ENCODE peak calls at places on chromosomes 1 and 21, in four cellular contexts. One of them, this sample, is unnamed.

GRCh38 chr1:15192916-15193550 is 39.5 kb downstream of the TMEM51 start:
- DNase-seq in endothelial cell: no peak
- DNase-seq in CD4-positive, alpha-beta T cell: no peak
- DNase-seq in germinal center: no peak
- DNase-seq in this sample: no peak

GRCh38 chr1:150560011-150560438 is 10.8 kb downstream of the ADAMTSL4 start:
- DNase-seq in endothelial cell: peak; percentile 81
- DNase-seq in CD4-positive, alpha-beta T cell: peak; percentile 56
- DNase-seq in germinal center: peak; percentile 79
- DNase-seq in this sample: peak; percentile 85

GRCh38 chr1:2925923-2926322 is 95.3 kb upstream of the ACTRT2 start:
- DNase-seq in endothelial cell: no peak
- DNase-seq in CD4-positive, alpha-beta T cell: no peak
- DNase-seq in germinal center: no peak
- DNase-seq in this sample: no peak

GRCh38 chr21:45108808-45109800 is 34.7 kb downstream of the ADARB1 start:
- DNase-seq in endothelial cell: no peak
- DNase-seq in CD4-positive, alpha-beta T cell: no peak
- DNase-seq in germinal center: no peak
- DNase-seq in this sample: no peak

GRCh38 chr21:43188712-43189151 is 19.9 kb downstream of the CRYAA start:
- DNase-seq in endothelial cell: no peak
- DNase-seq in CD4-positive, alpha-beta T cell: no peak
- DNase-seq in germinal center: peak; percentile 36
- DNase-seq in this sample: no peak

GRCh38 chr21:41943468-41944250 is 10.2 kb downstream of the C2CD2 start:
- DNase-seq in endothelial cell: no peak
- DNase-seq in CD4-positive, alpha-beta T cell: no peak
- DNase-seq in germinal center: no peak
- DNase-seq in this sample: no peak

GRCh38 chr1:6208723-6209660 is 3.1 kb downstream of the RNF207 start:
- DNase-seq in endothelial cell: peak; percentile 54
- DNase-seq in CD4-positive, alpha-beta T cell: no peak
- DNase-seq in germinal center: peak; percentile 41
- DNase-seq in this sample: peak; percentile 20

GRCh38 chr1:8858112-8858668 is 20.3 kb downstream of the ENO1 start:
- DNase-seq in endothelial cell: peak; percentile 47
- DNase-seq in CD4-positive, alpha-beta T cell: no peak
- DNase-seq in germinal center: no peak
- DNase-seq in this sample: no peak

GRCh38 chr1:14608308-14608707 is 9.8 kb downstream of the KAZN start:
- DNase-seq in endothelial cell: no peak
- DNase-seq in CD4-positive, alpha-beta T cell: no peak
- DNase-seq in germinal center: no peak
- DNase-seq in this sample: no peak

GRCh38 chr21:37742115-37742514 is 174.1 kb downstream of the KCNJ6 start:
- DNase-seq in endothelial cell: no peak
- DNase-seq in CD4-positive, alpha-beta T cell: no peak
- DNase-seq in germinal center: no peak
- DNase-seq in this sample: no peak

GRCh38 chr1:96313216-96313615 is 408.4 kb upstream of the PTBP2 start:
- DNase-seq in endothelial cell: no peak
- DNase-seq in CD4-positive, alpha-beta T cell: no peak
- DNase-seq in germinal center: no peak
- DNase-seq in this sample: no peak

GRCh38 chr1:25031966-25032667 is 102.0 kb upstream of the RUNX3 start:
- DNase-seq in endothelial cell: no peak
- DNase-seq in CD4-positive, alpha-beta T cell: peak; percentile 44
- DNase-seq in germinal center: peak; percentile 79
- DNase-seq in this sample: peak; percentile 69

GRCh38 chr1:63350320-63350719 is 17.1 kb upstream of the ALG6 start:
- DNase-seq in endothelial cell: no peak
- DNase-seq in CD4-positive, alpha-beta T cell: no peak
- DNase-seq in germinal center: no peak
- DNase-seq in this sample: no peak

GRCh38 chr1:55958498-55958897 is 620.9 kb downstream of the PLPP3 start:
- DNase-seq in endothelial cell: no peak
- DNase-seq in CD4-positive, alpha-beta T cell: no peak
- DNase-seq in germinal center: no peak
- DNase-seq in this sample: no peak